ENCODE peak calls at places on chromosome 3, in five cellular contexts. E is gastrocnemius medialis, P is esophagus muscularis mucosa, B is HCT116, V is uterus. Y is an unnamed sample.

GRCh38 chr3:126103121-126104027 is 19.4 kb upstream of the SLC41A3 start:
- DNase-seq in P (peak; percentile 86), V (no peak), E (no peak), B (no peak), Y (no peak)

GRCh38 chr3:127192576-127193232 is at the start of gene PRR23E:
- DNase-seq in V (no peak), E (no peak), B (no peak), P (no peak), Y (no peak)

GRCh38 chr3:118501152-118501551 is 533.5 kb downstream of the IGSF11 start:
- DNase-seq in E (no peak), B (peak; percentile 21), V (no peak), P (no peak), Y (peak; percentile 5)

GRCh38 chr3:97711664-97712063 is 52.9 kb upstream of the ARL6 start:
- DNase-seq in P (no peak), V (no peak), B (no peak), E (no peak), Y (no peak)

GRCh38 chr3:186107148-186108105 is 1.5 kb downstream of the ETV5 start:
- DNase-seq in P (no peak), E (peak; percentile 54), V (peak; percentile 44), B (peak; percentile 34), Y (peak; percentile 40)

GRCh38 chr3:36434682-36435426 is 54.5 kb downstream of the STAC start:
- DNase-seq in V (no peak), E (no peak), B (no peak), P (no peak), Y (no peak)

GRCh38 chr3:15113884-15114283 is 14.9 kb upstream of the RBSN start:
- DNase-seq in P (no peak), V (no peak), E (no peak), B (no peak), Y (no peak)

GRCh38 chr3:42702066-42702951 is at the start of gene HHATL:
- DNase-seq in E (peak; percentile 92), B (no peak), V (no peak), P (no peak), Y (no peak)

GRCh38 chr3:124768812-124769211 is 38.6 kb downstream of the UMPS start:
- DNase-seq in B (no peak), V (no peak), E (no peak), P (no peak), Y (no peak)

GRCh38 chr3:36443042-36443686 is 62.9 kb downstream of the STAC start:
- DNase-seq in E (no peak), B (no peak), V (no peak), P (no peak), Y (no peak)

GRCh38 chr3:46663611-46664135 is 29.8 kb downstream of the ALS2CL start:
- DNase-seq in B (no peak), P (no peak), E (no peak), V (peak; percentile 12), Y (no peak)

GRCh38 chr3:106130384-106131084 is 261.7 kb upstream of the CBLB start:
- DNase-seq in P (no peak), B (no peak), V (no peak), E (no peak), Y (no peak)

GRCh38 chr3:59992578-59992977 is 942.8 kb upstream of the CFAP20DC start:
- DNase-seq in V (no peak), B (no peak), P (no peak), E (no peak), Y (no peak)

GRCh38 chr3:76933245-76933644 is 106.7 kb upstream of the ROBO2 start:
- DNase-seq in P (no peak), V (no peak), E (no peak), B (no peak), Y (no peak)

GRCh38 chr3:13581485-13582365 is 32.8 kb downstream of the FBLN2 start:
- DNase-seq in P (no peak), V (no peak), E (no peak), B (no peak), Y (no peak)

GRCh38 chr3:87410110-87410509 is 133.7 kb upstream of the POU1F1 start:
- DNase-seq in B (no peak), E (no peak), V (no peak), P (no peak), Y (no peak)

GRCh38 chr3:152183473-152183872 is 85.3 kb upstream of the MBNL1 start:
- DNase-seq in B (peak; percentile 46), P (no peak), V (peak; percentile 34), E (peak; percentile 23), Y (peak; percentile 33)

GRCh38 chr3:37863552-37863865 is 1.8 kb downstream of the CTDSPL start:
- DNase-seq in V (no peak), E (no peak), B (no peak), P (no peak), Y (no peak)

GRCh38 chr3:108103040-108103751 is 12.4 kb upstream of the CD47 start:
- DNase-seq in E (no peak), B (no peak), P (no peak), V (no peak), Y (no peak)

DNA sequence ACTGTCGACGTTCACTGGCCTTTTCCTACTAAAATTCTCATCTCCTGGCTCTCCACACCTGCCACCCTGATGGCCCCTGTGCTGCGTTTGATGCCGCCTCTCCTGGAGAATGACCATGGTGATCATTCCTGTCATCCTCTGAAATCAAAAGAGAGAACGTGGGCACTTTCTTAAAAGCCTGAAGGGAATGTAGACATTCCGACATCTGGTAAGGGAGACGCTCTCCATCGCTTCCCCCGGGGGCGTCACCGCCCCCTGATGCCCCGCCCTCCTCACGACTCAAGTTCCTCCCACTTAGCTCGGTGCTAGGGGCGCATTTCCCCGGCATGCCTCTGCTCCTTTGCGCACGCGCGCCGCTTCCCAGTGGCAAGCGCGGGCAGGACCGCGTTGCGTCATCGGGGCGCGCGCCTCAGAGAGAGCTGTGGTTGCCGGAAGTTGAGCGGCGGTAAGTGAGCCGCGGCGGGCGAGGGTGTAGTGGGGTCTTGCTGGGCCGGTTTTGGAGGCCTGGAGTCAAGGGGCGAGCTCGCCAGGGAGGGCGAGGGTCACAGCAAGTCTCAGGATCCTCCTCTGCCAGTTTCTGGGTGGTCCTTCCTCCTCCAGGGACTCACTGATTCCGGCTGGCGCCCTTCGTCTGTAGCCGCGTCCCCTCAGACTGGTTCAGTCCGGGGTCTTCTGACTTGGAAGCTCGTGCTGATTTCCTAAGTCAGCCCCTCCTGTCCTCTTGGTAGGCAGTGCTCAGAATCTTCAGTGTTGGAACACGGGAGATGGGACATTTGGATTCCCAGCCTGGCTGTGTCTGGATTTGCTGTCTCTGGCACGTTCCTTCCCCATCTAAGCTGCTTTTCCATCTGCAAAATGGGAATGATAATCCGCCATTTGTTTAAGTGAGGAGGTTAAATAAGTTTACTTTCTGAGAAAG is at the start of gene ATG7:
- DNase-seq in B (peak; percentile 87), E (peak; percentile 85), P (peak; percentile 99), V (peak; percentile 97), Y (peak; percentile 95)
- TF ChIP-seq POLR2A in B (no peak), E (peak; percentile 77), P (peak; percentile 81), V (peak; percentile 83), Y (peak; percentile 66)

DNA sequence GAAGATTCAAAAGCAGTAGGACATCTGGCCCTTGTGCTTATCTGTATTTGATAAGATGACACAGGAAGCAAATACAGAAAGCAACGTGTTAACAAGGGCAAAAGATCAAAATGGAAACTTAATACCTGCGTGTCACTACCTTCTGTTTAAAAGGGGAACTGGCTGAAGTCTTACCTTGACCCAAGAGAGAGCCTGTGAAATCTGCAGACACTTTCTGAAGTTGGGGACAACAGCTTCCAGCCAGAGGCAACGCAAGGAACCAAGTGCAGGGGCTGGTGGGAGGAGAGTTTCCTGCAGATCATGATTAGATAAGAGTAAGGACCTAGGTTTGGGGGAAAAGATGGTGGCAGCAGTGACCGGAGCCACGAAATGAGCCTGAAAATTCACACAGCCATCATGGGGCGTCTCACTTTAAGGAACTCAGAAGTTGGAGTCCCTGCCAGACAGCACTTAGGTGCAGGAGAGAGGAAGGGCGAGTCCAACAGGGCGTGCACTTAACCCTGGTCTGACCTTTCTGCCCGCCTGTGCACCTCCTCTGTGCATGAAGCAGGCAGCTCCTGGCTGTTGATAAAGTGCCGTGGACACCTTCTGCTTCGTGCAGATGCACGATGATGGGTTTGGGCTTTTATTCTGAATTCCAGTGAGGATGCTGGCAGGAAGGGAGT is 153.5 kb upstream of the BHLHE40 start:
- DNase-seq in B (no peak), P (no peak), V (peak; percentile 47), E (no peak), Y (no peak)
- H3K4me3 ChIP-seq in B (no peak overlapping the region), P (no peak overlapping the region), V (no peak overlapping the region), E (no peak overlapping the region), Y (no peak overlapping the region)

DNA sequence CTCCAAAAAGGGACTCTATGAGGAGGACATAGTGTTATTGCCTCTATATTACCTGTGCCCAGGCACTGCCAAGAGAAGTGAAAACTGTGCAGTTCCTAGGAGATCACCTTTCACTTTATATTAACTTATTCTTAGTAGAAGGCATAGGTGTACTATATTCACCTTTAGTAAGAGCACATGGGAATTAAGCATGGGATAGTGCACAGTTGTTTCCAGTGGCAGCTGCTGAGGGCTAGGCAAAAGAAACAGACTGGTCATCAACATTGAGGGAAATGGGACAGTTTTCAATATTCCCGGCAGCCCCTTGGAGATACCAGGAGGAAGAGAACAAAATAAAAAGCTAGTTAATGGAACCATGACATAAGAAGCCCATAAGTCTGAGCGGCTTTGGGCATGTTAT is 100.9 kb downstream of the PLCL2 start:
- DNase-seq in B (no peak), E (no peak), P (no peak), V (no peak), Y (no peak)
- H3K4me1 ChIP-seq in B (no peaks in the 10 kb centered on the region), E (peaks cover 52% of the 10 kb centered on the region), P (no peaks in the 10 kb centered on the region), V (no peaks in the 10 kb centered on the region), Y (no peaks in the 10 kb centered on the region)

GRCh38 chr3:132964267-132964666 is 73.9 kb upstream of the TMEM108 start:
- DNase-seq in P (no peak), E (no peak), V (no peak), B (no peak), Y (no peak)
- TF ChIP-seq POLR2A in P (no peak), E (no peak), V (no peak), B (no peak), Y (no peak)

GRCh38 chr3:195395208-195395816 is 47.5 kb downstream of the ACAP2 start:
- DNase-seq in B (no peak), V (no peak), E (no peak), P (no peak), Y (no peak)
- H3K4me3 ChIP-seq in B (no peak overlapping the region), V (no peak overlapping the region), E (no peak overlapping the region), P (no peak overlapping the region), Y (no peak overlapping the region)